ENCODE peak calls at places on chromosomes 13 and 19, in seven cellular contexts. G is head of caudate nucleus; A is omental fat pad; O is Caco-2; K is uterus; J is stimulated activated naive B cell treated with anti-CD40 and anti-IgM and Interleukin-4, amounts not matched to agents 10 μg/mL and 1 μg/mL and 100 μg/mL, for 72 hours; I is activated CD4-positive, alpha-beta T cell treated with anti-CD3 and anti-CD28 coated beads, Interleukin-2, amount 50 U/mL, for 24 hours. Z is an unnamed sample.

GRCh38 chr13:77528834-77529500 is 6.5 kb upstream of the SCEL start:
- DNase-seq in G (no peak), A (no peak), O (no peak), K (no peak), J (no peak), I (no peak), Z (peak; percentile 66)

GRCh38 chr19:2477141-2477710 is 1.3 kb downstream of the GADD45B start:
- DNase-seq in G (peak; percentile 22), A (no peak), O (no peak), K (peak; percentile 39), J (no peak), I (no peak), Z (no peak)

GRCh38 chr19:7124782-7125181 is 55.3 kb downstream of the ZNF557 start:
- DNase-seq in G (no peak), A (no peak), O (no peak), K (no peak), J (no peak), I (no peak), Z (no peak)

GRCh38 chr13:50543767-50544166 is 299.7 kb downstream of the DLEU7 start:
- DNase-seq in G (peak; percentile 3), A (no peak), O (no peak), K (no peak), J (no peak), I (no peak), Z (no peak)

GRCh38 chr19:34408421-34408820 is 4.2 kb downstream of the PDCD2L start:
- DNase-seq in G (no peak), A (no peak), O (no peak), K (no peak), J (no peak), I (no peak), Z (no peak)

GRCh38 chr13:53010374-53011105 is 18.1 kb upstream of the OLFM4 start:
- DNase-seq in G (no peak), A (no peak), O (no peak), K (no peak), J (no peak), I (no peak), Z (peak; percentile 68)

GRCh38 chr19:41695745-41696144 is 7.7 kb upstream of the CEACAM7 start:
- DNase-seq in G (no peak), A (no peak), O (peak; percentile 15), K (no peak), J (no peak), I (no peak), Z (no peak)

GRCh38 chr19:41456342-41456918 is 13.5 kb downstream of the ERICH4 start:
- DNase-seq in G (no peak), A (no peak), O (no peak), K (peak; percentile 44), J (no peak), I (no peak), Z (no peak)

GRCh38 chr13:108302279-108302678 is 32.8 kb downstream of the TNFSF13B start:
- DNase-seq in G (no peak), A (no peak), O (no peak), K (no peak), J (no peak), I (no peak), Z (no peak)

GRCh38 chr19:51735759-51736449 is 12.1 kb upstream of the HAS1 start:
- DNase-seq in G (no peak), A (no peak), O (no peak), K (peak; percentile 20), J (no peak), I (no peak), Z (no peak)

GRCh38 chr13:78131811-78132210 is 213.2 kb upstream of the EDNRB start:
- DNase-seq in G (no peak), A (no peak), O (no peak), K (no peak), J (no peak), I (no peak), Z (no peak)

GRCh38 chr19:30237146-30237545 is 135.0 kb upstream of the ZNF536 start:
- DNase-seq in G (no peak), A (no peak), O (no peak), K (no peak), J (no peak), I (no peak), Z (no peak)

GRCh38 chr19:53898680-53899341 is 10.3 kb upstream of the CACNG7 start:
- DNase-seq in G (no peak), A (no peak), O (no peak), K (no peak), J (no peak), I (no peak), Z (no peak)

GRCh38 chr19:58367698-58368454 is 5.3 kb upstream of the ZNF497 start:
- DNase-seq in G (no peak), A (no peak), O (no peak), K (no peak), J (no peak), I (no peak), Z (no peak)

GRCh38 chr19:45553464-45553863 is 31.1 kb downstream of the OPA3 start:
- DNase-seq in G (peak; percentile 42), A (no peak), O (no peak), K (no peak), J (no peak), I (no peak), Z (no peak)

GRCh38 chr13:110425444-110425780 is 118.3 kb downstream of the COL4A2 start:
- DNase-seq in G (no peak), A (no peak), O (no peak), K (no peak), J (no peak), I (no peak), Z (no peak)

GRCh38 chr19:768424-768823 is 17.5 kb downstream of the MISP start:
- DNase-seq in G (no peak), A (no peak), O (no peak), K (no peak), J (no peak), I (no peak), Z (no peak)

GRCh38 chr13:46134961-46135522 is 30.2 kb upstream of the CPB2 start:
- DNase-seq in G (no peak), A (no peak), O (peak; percentile 80), K (no peak), J (no peak), I (no peak), Z (no peak)

GRCh38 chr13:36904219-36904618 is 15.8 kb downstream of the SMAD9 start:
- DNase-seq in G (no peak), A (no peak), O (no peak), K (no peak), J (no peak), I (no peak), Z (no peak)

GRCh38 chr19:46303702-46304397 is 7.0 kb downstream of the HIF3A start:
- DNase-seq in G (peak; percentile 62), A (no peak), O (peak; percentile 98), K (peak; percentile 61), J (no peak), I (no peak), Z (no peak)

GRCh38 chr19:33422369-33423180 is 49.1 kb downstream of the CEBPG start:
- DNase-seq in G (no peak), A (no peak), O (no peak), K (no peak), J (no peak), I (no peak), Z (no peak)

GRCh38 chr13:28679628-28680027 is 20.7 kb downstream of the POMP start:
- DNase-seq in G (no peak), A (no peak), O (no peak), K (no peak), J (no peak), I (no peak), Z (no peak)

GRCh38 chr13:98710521-98710920 is 42.0 kb downstream of the SLC15A1 start:
- DNase-seq in G (no peak), A (no peak), O (no peak), K (no peak), J (no peak), I (no peak), Z (no peak)

GRCh38 chr13:48236528-48237353 is 3.7 kb downstream of the ITM2B start:
- DNase-seq in G (no peak), A (no peak), O (no peak), K (no peak), J (no peak), I (no peak), Z (no peak)

GRCh38 chr19:12611361-12611699 is 610 bp downstream of the ZNF791 start:
- DNase-seq in G (peak; percentile 54), A (peak; percentile 42), O (peak; percentile 74), K (peak; percentile 72), J (no peak), I (no peak), Z (peak; percentile 93)

GRCh38 chr19:2627319-2627829 is 75.1 kb downstream of the GNG7 start:
- DNase-seq in G (peak; percentile 73), A (no peak), O (no peak), K (peak; percentile 53), J (peak; percentile 71), I (no peak), Z (peak; percentile 95)

GRCh38 chr19:5090780-5091575 is 122.1 kb downstream of the KDM4B start:
- DNase-seq in G (peak; percentile 45), A (no peak), O (no peak), K (peak; percentile 40), J (no peak), I (no peak), Z (no peak)

GRCh38 chr19:33811246-33811645 is 14.6 kb downstream of the KCTD15 start:
- DNase-seq in G (no peak), A (no peak), O (no peak), K (no peak), J (no peak), I (no peak), Z (no peak)

GRCh38 chr19:45405435-45406164 is 731 bp upstream of the PPP1R13L start:
- DNase-seq in G (peak; percentile 87), A (peak; percentile 52), O (peak; percentile 96), K (peak; percentile 91), J (peak; percentile 81), I (peak; percentile 61), Z (peak; percentile 97)